ENCODE peak calls at places on chromosomes 1 and 21, in five cellular contexts. G is bronchial epithelial cell, X is Caco-2, N is endodermal cell, I is mammary epithelial cell. U is an unnamed sample.

GRCh38 chr1:88080875-88081274 is 603.2 kb upstream of the PKN2 start:
- DNase-seq in G (no peak), X (no peak), N (no peak), I (no peak), U (no peak)

GRCh38 chr1:162632234-162632666 is at the start of gene DDR2:
- DNase-seq in G (no peak), X (no peak), N (peak; percentile 50), I (no peak), U (no peak)

GRCh38 chr1:40162791-40163441 is 1.7 kb downstream of the RLF start:
- DNase-seq in G (peak; percentile 58), X (no peak), N (no peak), I (peak; percentile 74), U (no peak)

GRCh38 chr1:183590225-183591191 is at the start of gene NCF2:
- DNase-seq in G (peak; percentile 82), X (no peak), N (no peak), I (peak; percentile 68), U (no peak)

GRCh38 chr1:7524681-7525340 is 246.3 kb upstream of the VAMP3 start:
- DNase-seq in G (no peak), X (no peak), N (no peak), I (no peak), U (no peak)

GRCh38 chr1:44664730-44665370 is 9.4 kb downstream of the TMEM53 start:
- DNase-seq in G (no peak), X (no peak), N (no peak), I (no peak), U (no peak)

GRCh38 chr1:53966794-53967193 is 20.6 kb downstream of the LRRC42 start:
- DNase-seq in G (no peak), X (no peak), N (no peak), I (no peak), U (no peak)

GRCh38 chr1:157189096-157189495 is 50.9 kb upstream of the ETV3 start:
- DNase-seq in G (no peak), X (no peak), N (peak; percentile 24), I (no peak), U (no peak)

GRCh38 chr1:241485554-241485992 is 34.0 kb downstream of the FH start:
- DNase-seq in G (peak; percentile 20), X (peak; percentile 13), N (peak; percentile 56), I (peak; percentile 2), U (no peak)

GRCh38 chr1:960371-961131 is at the start of gene KLHL17:
- DNase-seq in G (no peak), X (peak; percentile 86), N (peak; percentile 94), I (peak; percentile 71), U (peak; percentile 52)

GRCh38 chr1:12799730-12800129 is 8.5 kb downstream of the PRAMEF1 start:
- DNase-seq in G (no peak), X (no peak), N (no peak), I (no peak), U (no peak)
- TF ChIP-seq CTCF in G (no peak), X (no peak), N (no peak), I (no peak), U (no peak)

DNA sequence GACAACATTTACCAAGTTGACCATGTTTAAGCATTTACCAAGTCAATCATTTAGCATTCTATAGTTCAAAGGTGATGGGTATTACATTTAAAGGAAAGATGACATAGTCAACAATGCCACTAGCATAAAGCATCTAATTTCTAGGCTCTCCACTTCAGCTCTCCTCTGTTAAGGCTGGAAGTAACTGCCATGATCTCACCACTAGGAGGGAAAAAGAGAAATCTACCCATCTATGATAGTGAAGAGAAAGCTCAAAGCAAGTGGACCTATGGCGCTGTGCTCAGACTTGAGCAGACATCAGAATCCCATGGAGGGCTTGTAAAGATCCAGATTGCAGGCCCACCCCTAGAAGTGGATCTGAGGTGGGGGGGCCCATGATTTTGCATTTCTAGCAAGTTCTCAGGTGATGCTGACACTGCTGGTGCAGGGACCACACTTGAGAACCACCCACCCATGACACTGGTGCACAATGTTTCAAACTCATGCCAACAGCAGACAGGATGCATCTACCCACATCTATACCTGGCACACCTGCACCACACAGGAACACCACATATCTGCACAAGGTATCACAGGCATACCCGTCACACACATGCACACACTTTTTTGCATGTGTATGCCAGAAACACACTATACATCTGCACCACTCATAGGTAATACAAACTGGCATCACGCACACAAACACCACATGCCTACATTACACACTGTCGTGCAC is 392.9 kb upstream of the RUNX1 start:
- DNase-seq in G (no peak), X (no peak), N (no peak), I (no peak), U (no peak)
- TF ChIP-seq CTCF in G (no peak), X (no peak), N (peak; percentile 69), I (peak; percentile 17), U (no peak)

DNA sequence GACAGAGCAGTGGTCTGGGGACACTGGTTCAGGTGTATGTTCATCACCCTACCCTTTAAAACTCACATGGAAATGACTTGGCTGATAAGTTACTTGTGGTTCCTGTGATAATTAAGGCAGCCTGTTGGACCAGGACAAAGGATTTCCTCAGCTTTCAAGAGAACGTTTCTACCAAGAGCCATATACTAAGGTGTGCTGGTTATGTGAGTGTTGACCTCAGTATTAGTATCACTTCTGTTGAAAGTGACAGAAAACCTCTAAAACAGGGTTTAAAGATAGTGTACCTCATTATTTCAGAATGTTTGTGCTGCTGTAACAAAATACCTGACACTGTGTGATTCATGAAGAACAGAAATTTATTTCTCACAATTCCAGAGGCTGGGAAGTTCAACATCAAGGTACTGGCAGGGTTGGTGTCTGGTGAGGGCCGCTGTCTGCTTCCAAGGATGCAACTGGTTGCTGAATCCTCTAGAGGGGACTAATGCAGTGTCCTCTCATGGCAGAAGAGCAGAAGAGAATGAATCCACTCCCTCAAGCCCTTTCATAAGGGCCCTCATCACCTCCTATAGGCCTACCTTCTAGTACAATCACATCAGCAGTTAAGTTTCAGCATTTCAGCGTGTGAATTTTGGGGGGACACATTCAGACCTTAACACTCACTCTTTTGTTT is 54.9 kb downstream of the UCK2 start:
- DNase-seq in G (no peak), X (no peak), N (no peak), I (no peak), U (no peak)
- TF ChIP-seq CTCF in G (no peak), X (no peak), N (peak; percentile 25), I (no peak), U (no peak)

DNA sequence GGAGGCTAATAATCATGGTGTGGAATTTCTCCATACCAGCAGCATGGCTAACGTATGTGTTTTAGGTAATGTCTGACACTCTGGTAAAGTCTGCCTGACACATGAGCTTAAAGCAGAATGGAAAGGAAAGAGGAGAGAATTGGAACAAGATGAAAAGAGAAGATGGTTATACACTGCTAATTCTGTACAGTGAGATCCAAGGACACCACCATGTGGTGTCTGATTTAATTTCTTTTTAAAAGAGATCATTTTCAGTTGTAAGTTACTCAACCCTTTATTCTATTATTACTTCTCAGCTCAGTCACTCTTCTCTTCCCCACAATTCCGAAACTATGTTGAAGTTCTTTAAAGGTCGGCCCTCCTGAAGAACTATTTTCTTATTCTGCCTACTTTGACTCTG is 15.6 kb downstream of the PRKAB2 start:
- DNase-seq in G (no peak), X (no peak), N (no peak), I (no peak), U (no peak)
- TF ChIP-seq CTCF in G (no peak), X (no peak), N (no peak), I (no peak), U (no peak)

DNA sequence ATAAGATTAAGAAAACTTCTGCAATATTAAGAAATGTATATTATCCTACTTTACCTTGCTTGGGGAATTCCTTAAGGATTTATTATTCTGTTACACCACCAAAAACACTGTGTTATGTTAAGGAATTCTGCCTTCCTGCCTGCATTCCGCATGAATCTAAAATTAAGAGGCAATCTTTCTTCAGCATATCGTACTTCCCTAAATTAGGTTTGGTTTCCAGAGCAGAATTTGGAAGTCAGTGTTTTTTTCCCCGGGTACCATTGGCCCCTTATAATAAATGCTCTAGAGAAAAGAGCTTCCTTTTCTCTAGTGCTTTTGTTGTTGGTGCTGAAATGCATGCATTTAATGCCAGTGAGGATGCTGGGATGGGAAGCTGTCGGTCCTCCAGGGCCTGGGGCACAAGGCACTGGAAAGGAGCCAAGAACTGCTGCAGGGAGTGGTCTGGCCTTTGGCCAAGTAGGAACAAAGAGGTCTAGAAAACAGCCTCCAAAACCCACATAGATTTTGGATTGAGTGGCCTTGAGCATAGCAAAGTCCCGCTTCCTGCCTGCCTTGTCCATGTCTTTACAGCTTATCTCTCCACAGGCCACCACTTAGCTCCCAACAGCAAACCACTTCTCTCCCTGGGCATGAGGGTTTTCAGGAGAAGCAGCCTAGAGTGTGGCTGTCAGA is 69.9 kb downstream of the RRAGC start:
- DNase-seq in G (peak; percentile 3), X (no peak), N (peak; percentile 39), I (no peak), U (no peak)
- TF ChIP-seq CTCF in G (no peak), X (no peak), N (no peak), I (no peak), U (no peak)

GRCh38 chr1:225855503-225856285 is 26.5 kb downstream of the TMEM63A start:
- DNase-seq in G (no peak), X (no peak), N (no peak), I (no peak), U (no peak)
- TF ChIP-seq CTCF in G (no peak), X (no peak), N (peak; percentile 43), I (no peak), U (peak; percentile 11)

GRCh38 chr21:15730484-15731242 is 881 bp downstream of the USP25 start:
- DNase-seq in G (no peak), X (no peak), N (no peak), I (peak; percentile 19), U (no peak)

GRCh38 chr21:15731243-15731613 is 1.4 kb downstream of the USP25 start:
- DNase-seq in G (peak; percentile 75), X (no peak), N (no peak), I (peak; percentile 51), U (no peak)

GRCh38 chr21:15729346-15729673 is 472 bp upstream of the USP25 start:
- DNase-seq in G (peak; percentile 26), X (no peak), N (no peak), I (no peak), U (no peak)

GRCh38 chr21:15728046-15728445 is 1.7 kb upstream of the USP25 start:
- DNase-seq in G (no peak), X (no peak), N (no peak), I (no peak), U (no peak)

GRCh38 chr21:15729674-15730483 is at the start of gene USP25:
- DNase-seq in G (peak; percentile 49), X (peak; percentile 88), N (peak; percentile 96), I (peak; percentile 73), U (peak; percentile 87)
- TF ChIP-seq CTCF in G (no peak), X (no peak), N (peak; percentile 10), I (peak; percentile 14), U (peak; percentile 17)

U was measured in progenitor cell of endocrine pancreas.